ENCODE peak calls at places on chromosomes 5 and 9, in ten cellular contexts. D is uterus; L is endodermal cell; O is GM23338; J is endothelial cell of umbilical vein; Z is heart left ventricle; Y is left lung; B is tibial artery; F is CD8-positive, alpha-beta T cell; U is IMR-90. S is an unnamed sample.
A peak's percentile ranks its signal among the peaks of the same experiment; 100 is the strongest.

GRCh38 chr9:36897476-36897875 is 136.6 kb downstream of the PAX5 start:
- DNase-seq in Y (no peak), F (no peak), U (no peak), J (no peak), L (peak; percentile 51), O (no peak), D (no peak), Z (no peak), B (no peak), S (no peak)

GRCh38 chr9:109060235-109060634 is 46.9 kb upstream of the CTNNAL1 start:
- DNase-seq in Z (no peak), Y (no peak), U (no peak), L (no peak), D (no peak), J (no peak), B (no peak), F (no peak), O (no peak), S (no peak)

GRCh38 chr9:116646661-116647514 is 40.2 kb upstream of the TRIM32 start:
- DNase-seq in B (no peak), J (peak; percentile 35), O (peak; percentile 67), L (no peak), Z (no peak), D (no peak), Y (no peak), F (no peak), U (peak; percentile 61), S (no peak)

GRCh38 chr9:123406016-123406415 is 50.0 kb downstream of the CRB2 start:
- DNase-seq in Y (peak; percentile 7), F (peak; percentile 11), U (no peak), Z (no peak), L (no peak), O (no peak), D (no peak), B (no peak), J (no peak), S (no peak)

GRCh38 chr9:89893886-89894285 is 289.1 kb downstream of the GADD45G start:
- DNase-seq in L (no peak), Z (no peak), U (no peak), J (no peak), F (no peak), B (no peak), O (no peak), Y (no peak), D (no peak), S (no peak)

GRCh38 chr5:114467141-114467540 is 105.3 kb downstream of the KCNN2 start:
- DNase-seq in J (no peak), B (no peak), D (no peak), L (no peak), O (no peak), Y (no peak), Z (no peak), U (no peak), F (no peak), S (no peak)

GRCh38 chr9:18359335-18359734 is 114.6 kb upstream of the ADAMTSL1 start:
- DNase-seq in B (no peak), L (no peak), Y (no peak), D (no peak), O (no peak), J (peak; percentile 92), Z (no peak), U (peak; percentile 83), F (no peak), S (no peak)

GRCh38 chr9:86945868-86946711 is 1.2 kb downstream of the GAS1 start:
- DNase-seq in F (peak; percentile 71), B (peak; percentile 79), U (peak; percentile 75), Y (peak; percentile 82), J (peak; percentile 55), Z (peak; percentile 61), L (peak; percentile 84), O (peak; percentile 73), D (peak; percentile 59), S (peak; percentile 13)

GRCh38 chr5:132266836-132267160 is 9.3 kb downstream of the PDLIM4 start:
- DNase-seq in F (no peak), D (no peak), J (no peak), B (no peak), L (no peak), O (no peak), Z (no peak), Y (no peak), U (no peak), S (no peak)

GRCh38 chr9:79164396-79164795 is 407.4 kb upstream of the TLE4 start:
- DNase-seq in J (no peak), Z (no peak), L (no peak), U (peak; percentile 10), Y (no peak), F (no peak), D (no peak), B (no peak), O (no peak), S (no peak)

GRCh38 chr5:53478411-53479044 is 1.9 kb upstream of the FST start:
- DNase-seq in J (peak; percentile 72), Z (peak; percentile 21), U (peak; percentile 63), F (peak; percentile 32), L (peak; percentile 84), Y (peak; percentile 81), O (peak; percentile 90), D (peak; percentile 16), B (peak; percentile 66), S (no peak)

GRCh38 chr5:10762178-10762775 is 1.2 kb upstream of the DAP start:
- DNase-seq in D (peak; percentile 46), J (peak; percentile 61), Z (peak; percentile 51), O (no peak), Y (no peak), F (no peak), U (no peak), L (peak; percentile 45), B (peak; percentile 83), S (no peak)

DNA sequence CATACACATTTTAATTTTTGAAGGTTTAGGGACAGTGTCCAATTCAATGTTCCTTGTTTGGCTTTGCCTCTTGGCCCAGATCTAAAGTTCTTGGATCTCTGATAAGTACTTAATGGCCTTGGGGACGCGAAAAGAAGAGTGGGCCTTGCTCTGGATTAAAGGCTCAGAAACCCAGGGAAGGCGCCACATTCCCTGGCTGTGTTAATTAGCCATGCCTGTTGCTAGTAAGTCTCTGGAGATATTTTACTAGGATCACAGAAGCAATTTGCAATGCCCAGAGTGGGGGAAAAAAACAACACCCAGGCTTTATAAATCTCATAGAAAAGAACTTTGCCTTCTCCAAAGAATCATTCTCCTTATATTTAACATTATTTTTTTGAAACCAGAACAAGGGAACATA is 172.0 kb upstream of the ANKRD55 start:
- DNase-seq in Z (no peak), D (no peak), L (peak; percentile 72), J (no peak), F (no peak), O (no peak), B (no peak), U (no peak), Y (no peak), S (no peak)
- H3K4me1 ChIP-seq in Z (peaks cover 12% of the 10 kb centered on the region), D (no peaks in the 10 kb centered on the region), L (peaks cover 14% of the 10 kb centered on the region), J (no peaks in the 10 kb centered on the region), F (no peaks in the 10 kb centered on the region), O (peaks cover 10% of the 10 kb centered on the region), B (no peaks in the 10 kb centered on the region), U (peaks cover 10% of the 10 kb centered on the region), Y (peaks cover 9% of the 10 kb centered on the region), S (peaks cover 12% of the 10 kb centered on the region)

GRCh38 chr5:100576217-100576751 is 41.1 kb downstream of the FAM174A start:
- DNase-seq in U (peak; percentile 2), L (no peak), Z (no peak), O (no peak), B (no peak), Y (no peak), D (no peak), J (peak; percentile 83), F (no peak), S (no peak)

GRCh38 chr5:100577506-100577905 is 42.3 kb downstream of the FAM174A start:
- DNase-seq in Y (no peak), Z (no peak), U (no peak), D (no peak), F (no peak), L (no peak), B (no peak), J (no peak), O (no peak), S (no peak)

GRCh38 chr5:100575815-100576214 is 40.6 kb downstream of the FAM174A start:
- DNase-seq in Z (no peak), U (no peak), L (no peak), Y (no peak), F (no peak), B (no peak), J (peak; percentile 79), D (no peak), O (no peak), S (no peak)

DNA sequence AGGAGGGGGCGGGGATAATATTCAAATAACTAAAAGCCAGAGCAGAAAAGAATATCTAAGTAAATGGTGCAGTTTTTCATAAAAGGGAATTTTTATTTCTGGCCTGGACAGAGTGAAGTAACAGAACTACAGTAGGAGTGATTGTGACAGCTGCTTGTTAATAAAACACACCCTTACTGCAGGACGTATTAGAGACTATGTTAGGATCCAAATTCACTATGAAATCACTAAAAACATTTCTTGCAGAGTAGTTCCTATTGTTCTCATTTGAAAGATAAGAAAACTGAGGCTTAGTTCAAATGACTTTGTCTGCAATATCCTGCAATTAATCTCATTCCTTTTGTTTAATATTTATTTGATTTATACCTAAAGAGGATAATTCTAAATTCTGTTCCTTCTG is 39.5 kb downstream of the FAM174A start:
- DNase-seq in L (no peak), F (no peak), J (peak; percentile 52), U (no peak), D (no peak), Y (no peak), Z (no peak), O (no peak), B (no peak), S (no peak)
- TF ChIP-seq CTCF in L (no peak), F (no peak), J (no peak), U (no peak), D (no peak), Y (no peak), Z (no peak), O (no peak), B (no peak), S (no peak)

DNA sequence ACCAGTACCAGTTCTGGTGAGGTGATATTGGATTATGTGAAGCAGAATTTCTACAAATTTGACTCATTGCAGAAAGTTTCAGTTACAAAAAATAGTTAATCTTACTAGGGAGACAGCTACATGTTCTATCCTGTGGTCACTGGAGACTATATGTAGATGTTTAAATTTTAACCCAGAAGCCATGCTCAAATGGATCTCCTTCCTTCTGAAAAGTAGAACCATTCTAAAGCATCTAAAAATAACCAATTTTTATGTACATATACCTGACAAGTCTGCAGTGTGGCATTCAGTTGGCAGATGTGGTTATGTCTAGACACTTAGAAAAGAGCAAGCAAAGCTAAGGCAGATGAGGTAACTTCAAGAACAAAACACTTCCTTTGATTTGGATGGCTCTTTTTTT is 65.5 kb upstream of the POU4F3 start:
- DNase-seq in Y (no peak), O (no peak), J (no peak), L (no peak), U (no peak), Z (no peak), D (no peak), B (no peak), F (no peak), S (no peak)
- H3K27ac ChIP-seq in Y (no peak overlapping the region), O (no peak overlapping the region), J (no peak overlapping the region), L (no peak overlapping the region), U (no peak overlapping the region), Z (no peak overlapping the region), D (no peak overlapping the region), B (no peak overlapping the region), F (no peak overlapping the region), S (no peak overlapping the region)

DNA sequence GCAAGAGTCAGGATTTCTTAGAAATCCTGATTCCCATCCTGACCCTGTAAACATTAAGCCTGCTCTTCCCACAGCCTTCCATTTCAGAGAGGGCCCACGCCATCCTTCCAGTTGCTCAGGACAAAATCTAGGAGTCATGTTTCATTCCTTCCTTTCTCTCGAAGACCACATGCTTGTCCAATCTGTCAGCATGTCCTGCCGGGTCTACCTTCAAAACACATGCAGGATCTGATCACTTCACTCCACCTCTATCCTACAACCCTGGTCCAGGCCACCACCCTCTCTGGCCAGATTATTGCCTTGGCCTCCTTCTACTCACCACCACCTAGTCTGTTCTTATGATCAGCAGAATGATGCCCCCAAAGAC is 79.8 kb downstream of the C5orf15 start:
- DNase-seq in B (no peak), D (no peak), Z (no peak), F (no peak), Y (no peak), L (no peak), O (no peak), J (no peak), U (no peak), S (no peak)
- H3K4me1 ChIP-seq in B (no peaks in the 10 kb centered on the region), D (no peaks in the 10 kb centered on the region), Z (peaks cover 4% of the 10 kb centered on the region), F (no peaks in the 10 kb centered on the region), Y (no peaks in the 10 kb centered on the region), L (no peaks in the 10 kb centered on the region), O (no peaks in the 10 kb centered on the region), J (no peaks in the 10 kb centered on the region), U (no peaks in the 10 kb centered on the region), S (no peaks in the 10 kb centered on the region)

S was measured in thoracic aorta.